ENCODE peak calls at places on chromosomes 12 and 14, in five cellular contexts. One of them, this sample, is unnamed.
A peak's percentile ranks its signal among the peaks of the same experiment; 100 is the strongest.

GRCh38 chr14:53501361-53502320 is 348.5 kb upstream of the DDHD1 start:
- DNase-seq in suprapubic skin: no peak
- DNase-seq in ovary: peak; percentile 11
- DNase-seq in stomach: no peak
- DNase-seq in Peyer's patch: no peak
- DNase-seq in this sample: no peak

GRCh38 chr14:77059276-77059934 is 30.9 kb upstream of the IRF2BPL start:
- DNase-seq in ovary: no peak
- DNase-seq in Peyer's patch: no peak
- DNase-seq in suprapubic skin: no peak
- DNase-seq in stomach: peak; percentile 56
- DNase-seq in this sample: peak; percentile 56

GRCh38 chr12:120055231-120055630 is 61.3 kb downstream of the RAB35 start:
- DNase-seq in suprapubic skin: no peak
- DNase-seq in Peyer's patch: no peak
- DNase-seq in stomach: no peak
- DNase-seq in ovary: no peak
- DNase-seq in this sample: no peak

GRCh38 chr14:51780006-51780692 is 80.3 kb upstream of the GNG2 start:
- DNase-seq in stomach: peak; percentile 81
- DNase-seq in Peyer's patch: peak; percentile 71
- DNase-seq in suprapubic skin: peak; percentile 87
- DNase-seq in ovary: peak; percentile 69
- DNase-seq in this sample: peak; percentile 71

GRCh38 chr12:95808146-95808545 is 17.6 kb upstream of the NTN4 start:
- DNase-seq in stomach: no peak
- DNase-seq in suprapubic skin: no peak
- DNase-seq in ovary: no peak
- DNase-seq in Peyer's patch: no peak
- DNase-seq in this sample: no peak

GRCh38 chr14:65131176-65131765 is 29.0 kb upstream of the MAX start:
- DNase-seq in ovary: no peak
- DNase-seq in Peyer's patch: no peak
- DNase-seq in stomach: no peak
- DNase-seq in suprapubic skin: no peak
- DNase-seq in this sample: no peak

GRCh38 chr14:88468396-88468795 is 82.9 kb downstream of the SPATA7 start:
- DNase-seq in suprapubic skin: no peak
- DNase-seq in stomach: no peak
- DNase-seq in ovary: no peak
- DNase-seq in Peyer's patch: no peak
- DNase-seq in this sample: peak; percentile 16

GRCh38 chr12:132698336-132698735 is 10.9 kb downstream of the PXMP2 start:
- DNase-seq in stomach: no peak
- DNase-seq in suprapubic skin: no peak
- DNase-seq in ovary: no peak
- DNase-seq in Peyer's patch: no peak
- DNase-seq in this sample: no peak

GRCh38 chr12:40054554-40055226 is 51.2 kb downstream of the SLC2A13 start:
- DNase-seq in suprapubic skin: no peak
- DNase-seq in ovary: peak; percentile 15
- DNase-seq in stomach: no peak
- DNase-seq in Peyer's patch: no peak
- DNase-seq in this sample: peak; percentile 74

GRCh38 chr14:102363182-102363952 is 626 bp downstream of the TECPR2 start:
- DNase-seq in suprapubic skin: no peak
- DNase-seq in stomach: peak; percentile 40
- DNase-seq in Peyer's patch: peak; percentile 32
- DNase-seq in ovary: no peak
- DNase-seq in this sample: peak; percentile 56

GRCh38 chr14:50351016-50351415 is 38.9 kb downstream of the DMAC2L start:
- DNase-seq in Peyer's patch: no peak
- DNase-seq in stomach: no peak
- DNase-seq in suprapubic skin: no peak
- DNase-seq in ovary: no peak
- DNase-seq in this sample: no peak

GRCh38 chr12:14920475-14921126 is 17.7 kb downstream of the ERP27 start:
- DNase-seq in stomach: no peak
- DNase-seq in suprapubic skin: no peak
- DNase-seq in ovary: no peak
- DNase-seq in Peyer's patch: peak; percentile 24
- DNase-seq in this sample: no peak

GRCh38 chr14:68222726-68223125 is 403.1 kb downstream of the RAD51B start:
- DNase-seq in Peyer's patch: no peak
- DNase-seq in stomach: no peak
- DNase-seq in ovary: no peak
- DNase-seq in suprapubic skin: no peak
- DNase-seq in this sample: no peak

GRCh38 chr12:61870658-61871559 is 389.3 kb upstream of the USP15 start:
- DNase-seq in suprapubic skin: no peak
- DNase-seq in stomach: no peak
- DNase-seq in Peyer's patch: no peak
- DNase-seq in ovary: no peak
- DNase-seq in this sample: no peak

GRCh38 chr12:46449161-46449715 is 76.7 kb upstream of the SLC38A2 start:
- DNase-seq in Peyer's patch: no peak
- DNase-seq in suprapubic skin: no peak
- DNase-seq in ovary: no peak
- DNase-seq in stomach: no peak
- DNase-seq in this sample: no peak

GRCh38 chr14:105180598-105181528 is at the start of gene NUDT14:
- DNase-seq in ovary: peak; percentile 66
- DNase-seq in stomach: peak; percentile 93
- DNase-seq in Peyer's patch: peak; percentile 87
- DNase-seq in suprapubic skin: no peak
- DNase-seq in this sample: peak; percentile 71

GRCh38 chr12:119369907-119370546 is 35.5 kb downstream of the CCDC60 start:
- DNase-seq in Peyer's patch: no peak
- DNase-seq in suprapubic skin: no peak
- DNase-seq in stomach: no peak
- DNase-seq in ovary: no peak
- DNase-seq in this sample: no peak

GRCh38 chr12:32047846-32048245 is 58.8 kb upstream of the BICD1 start:
- DNase-seq in ovary: no peak
- DNase-seq in Peyer's patch: no peak
- DNase-seq in stomach: no peak
- DNase-seq in suprapubic skin: no peak
- DNase-seq in this sample: no peak

GRCh38 chr12:56013482-56013881 is 7.4 kb upstream of the IKZF4 start:
- DNase-seq in stomach: no peak
- DNase-seq in suprapubic skin: no peak
- DNase-seq in Peyer's patch: no peak
- DNase-seq in ovary: no peak
- DNase-seq in this sample: no peak

GRCh38 chr12:60832300-60832699 is 1236.5 kb downstream of the SLC16A7 start:
- DNase-seq in ovary: no peak
- DNase-seq in stomach: no peak
- DNase-seq in suprapubic skin: no peak
- DNase-seq in Peyer's patch: no peak
- DNase-seq in this sample: no peak

GRCh38 chr12:93380480-93381121 is 2.9 kb downstream of the NUDT4 start:
- DNase-seq in Peyer's patch: no peak
- DNase-seq in stomach: no peak
- DNase-seq in suprapubic skin: no peak
- DNase-seq in ovary: no peak
- DNase-seq in this sample: no peak

GRCh38 chr14:67396381-67396965 is 15.5 kb downstream of the PLEK2 start:
- DNase-seq in stomach: no peak
- DNase-seq in suprapubic skin: no peak
- DNase-seq in ovary: no peak
- DNase-seq in Peyer's patch: no peak
- DNase-seq in this sample: no peak

GRCh38 chr14:22265319-22266140 is 323.5 kb downstream of the DAD1 start:
- DNase-seq in Peyer's patch: no peak
- DNase-seq in suprapubic skin: no peak
- DNase-seq in ovary: no peak
- DNase-seq in stomach: no peak
- DNase-seq in this sample: no peak

GRCh38 chr12:68378859-68379628 is 46.9 kb upstream of the MDM1 start:
- DNase-seq in suprapubic skin: no peak
- DNase-seq in Peyer's patch: no peak
- DNase-seq in ovary: no peak
- DNase-seq in stomach: peak; percentile 42
- DNase-seq in this sample: no peak

GRCh38 chr12:95959107-95959506 is 16.0 kb downstream of the AMDHD1 start:
- DNase-seq in suprapubic skin: no peak
- DNase-seq in Peyer's patch: no peak
- DNase-seq in ovary: no peak
- DNase-seq in stomach: no peak
- DNase-seq in this sample: no peak

GRCh38 chr12:104280111-104280510 is 23.4 kb upstream of the EID3 start:
- DNase-seq in suprapubic skin: no peak
- DNase-seq in ovary: no peak
- DNase-seq in Peyer's patch: no peak
- DNase-seq in stomach: no peak
- DNase-seq in this sample: no peak

GRCh38 chr14:103301512-103302197 is 32.4 kb upstream of the EIF5 start:
- DNase-seq in Peyer's patch: no peak
- DNase-seq in ovary: no peak
- DNase-seq in stomach: no peak
- DNase-seq in suprapubic skin: peak; percentile 42
- DNase-seq in this sample: no peak

GRCh38 chr12:106782619-106783018 is 8.1 kb downstream of the RIC8B start:
- DNase-seq in stomach: no peak
- DNase-seq in Peyer's patch: no peak
- DNase-seq in ovary: no peak
- DNase-seq in suprapubic skin: no peak
- DNase-seq in this sample: no peak

GRCh38 chr14:69654109-69654508 is 42.7 kb downstream of the SUSD6 start:
- DNase-seq in stomach: no peak
- DNase-seq in Peyer's patch: no peak
- DNase-seq in ovary: no peak
- DNase-seq in suprapubic skin: no peak
- DNase-seq in this sample: peak; percentile 50

GRCh38 chr14:69651653-69652052 is 40.3 kb downstream of the SUSD6 start:
- DNase-seq in Peyer's patch: no peak
- DNase-seq in suprapubic skin: no peak
- DNase-seq in ovary: no peak
- DNase-seq in stomach: no peak
- DNase-seq in this sample: no peak

GRCh38 chr14:69648480-69649414 is 37.4 kb downstream of the SUSD6 start:
- DNase-seq in ovary: no peak
- DNase-seq in suprapubic skin: no peak
- DNase-seq in Peyer's patch: no peak
- DNase-seq in stomach: no peak
- DNase-seq in this sample: no peak

GRCh38 chr14:69650948-69651369 is 39.6 kb downstream of the SUSD6 start:
- DNase-seq in ovary: no peak
- DNase-seq in stomach: no peak
- DNase-seq in suprapubic skin: no peak
- DNase-seq in Peyer's patch: no peak
- DNase-seq in this sample: no peak

GRCh38 chr14:69652942-69653680 is 41.7 kb downstream of the SUSD6 start:
- DNase-seq in suprapubic skin: no peak
- DNase-seq in Peyer's patch: peak; percentile 54
- DNase-seq in ovary: no peak
- DNase-seq in stomach: peak; percentile 37
- DNase-seq in this sample: peak; percentile 56
- H3K4me1 ChIP-seq in suprapubic skin: peaks cover 92% of the 10 kb centered on the region
- H3K4me1 ChIP-seq in Peyer's patch: peaks cover 30% of the 10 kb centered on the region
- H3K4me1 ChIP-seq in ovary: peaks cover 37% of the 10 kb centered on the region
- H3K4me1 ChIP-seq in stomach: peaks cover 80% of the 10 kb centered on the region
- H3K4me1 ChIP-seq in this sample: peaks cover 77% of the 10 kb centered on the region

GRCh38 chr12:53268009-53268636 is at the start of gene ESPL1:
- DNase-seq in Peyer's patch: peak; percentile 84
- DNase-seq in suprapubic skin: no peak
- DNase-seq in stomach: peak; percentile 75
- DNase-seq in ovary: peak; percentile 72
- DNase-seq in this sample: peak; percentile 68
- TF ChIP-seq POLR2A in Peyer's patch: no peak
- TF ChIP-seq POLR2A in suprapubic skin: no peak
- TF ChIP-seq POLR2A in stomach: no peak
- TF ChIP-seq POLR2A in ovary: no peak
- TF ChIP-seq POLR2A in this sample: peak; percentile 13

GRCh38 chr12:12121022-12121421 is 50.3 kb downstream of the BCL2L14 start:
- DNase-seq in Peyer's patch: no peak
- DNase-seq in suprapubic skin: no peak
- DNase-seq in ovary: no peak
- DNase-seq in stomach: no peak
- DNase-seq in this sample: no peak

GRCh38 chr12:12115531-12115930 is 44.8 kb downstream of the BCL2L14 start:
- DNase-seq in Peyer's patch: no peak
- DNase-seq in suprapubic skin: no peak
- DNase-seq in ovary: no peak
- DNase-seq in stomach: no peak
- DNase-seq in this sample: no peak

DNA sequence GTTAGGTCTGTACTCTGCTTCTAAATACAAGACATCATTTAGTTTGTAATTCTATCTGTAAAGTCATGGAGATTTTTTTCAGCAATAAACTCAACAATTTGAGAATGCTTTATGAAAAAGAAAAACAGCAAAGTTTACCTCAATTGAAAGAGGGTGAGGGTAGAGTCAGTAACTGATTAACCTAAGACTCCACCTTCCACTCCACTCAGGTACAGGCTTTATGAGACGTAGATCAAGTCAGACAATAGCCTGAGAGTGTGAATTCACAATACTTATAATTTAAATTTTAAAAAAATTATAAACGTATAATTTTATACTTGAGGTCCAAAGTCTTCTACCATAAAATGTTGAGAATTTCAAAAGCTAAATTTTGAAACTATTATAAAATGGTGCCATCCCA is 45.9 kb downstream of the BCL2L14 start:
- DNase-seq in stomach: no peak
- DNase-seq in Peyer's patch: no peak
- DNase-seq in suprapubic skin: no peak
- DNase-seq in ovary: no peak
- DNase-seq in this sample: no peak
- H3K27ac ChIP-seq in stomach: no peak overlapping the region
- H3K27ac ChIP-seq in Peyer's patch: no peak overlapping the region
- H3K27ac ChIP-seq in suprapubic skin: no peak overlapping the region
- H3K27ac ChIP-seq in ovary: no peak overlapping the region
- H3K27ac ChIP-seq in this sample: no peak overlapping the region

DNA sequence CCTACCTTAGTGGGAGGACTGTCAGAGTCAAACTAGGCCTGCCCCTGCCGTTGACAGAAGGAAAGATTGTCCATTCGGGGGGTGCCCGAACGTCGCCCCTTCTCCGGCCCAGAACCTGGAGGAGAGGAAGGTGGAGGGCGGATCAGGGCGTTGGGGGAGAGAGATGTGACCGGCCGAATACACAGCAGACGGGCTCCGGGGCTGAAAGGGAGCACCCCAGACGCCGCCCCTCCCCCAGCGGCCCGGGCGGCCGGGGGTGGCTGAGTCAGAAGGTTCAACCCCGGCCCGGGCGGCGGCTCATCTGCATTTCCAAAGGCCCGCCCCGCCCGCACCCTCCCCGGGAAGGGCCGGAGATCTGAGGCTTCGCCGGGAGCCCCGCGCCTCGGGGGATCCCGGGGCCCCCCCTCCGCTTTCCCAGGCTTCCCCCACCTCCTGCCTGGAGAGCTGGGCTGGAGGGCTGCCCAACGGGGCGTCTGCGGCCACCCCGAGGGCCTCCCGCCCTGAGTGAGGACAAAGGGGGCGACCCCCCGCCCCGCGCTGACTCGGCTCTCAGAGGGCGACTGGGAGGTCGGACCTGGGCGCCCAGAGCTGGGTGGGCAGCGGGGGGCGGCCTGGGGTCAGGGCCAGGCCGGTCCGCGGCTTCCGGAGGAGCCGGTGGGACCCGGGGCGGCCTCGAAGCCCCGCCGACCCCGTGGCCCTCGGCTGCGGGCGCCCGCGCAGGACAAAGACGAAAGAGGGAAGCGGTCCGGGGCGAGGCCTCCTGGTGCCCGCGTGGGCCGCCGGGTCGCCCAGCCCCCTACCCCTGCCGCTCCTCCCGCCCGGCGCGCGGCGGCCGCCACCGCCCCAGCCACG is 3.7 kb upstream of the SETD1B start:
- DNase-seq in Peyer's patch: peak; percentile 79
- DNase-seq in ovary: peak; percentile 96
- DNase-seq in stomach: peak; percentile 90
- DNase-seq in suprapubic skin: peak; percentile 94
- DNase-seq in this sample: peak; percentile 93
- H3K4me1 ChIP-seq in Peyer's patch: peaks cover 17% of the 10 kb centered on the region
- H3K4me1 ChIP-seq in ovary: peaks cover 21% of the 10 kb centered on the region
- H3K4me1 ChIP-seq in stomach: peaks cover 50% of the 10 kb centered on the region
- H3K4me1 ChIP-seq in suprapubic skin: peaks cover 50% of the 10 kb centered on the region
- H3K4me1 ChIP-seq in this sample: peaks cover 47% of the 10 kb centered on the region